ENCODE peak calls at places on chromosomes 1 and 21, in four cellular contexts. R is K562, N is GM12878, V is HepG2. X is an unnamed sample.

GRCh38 chr1:96971439-96971838 is 249.9 kb downstream of the PTBP2 start:
- DNase-seq in R (no peak), N (no peak), V (no peak), X (no peak)

GRCh38 chr1:224683981-224684380 is 67.9 kb downstream of the CNIH3 start:
- DNase-seq in R (no peak), N (no peak), V (no peak), X (no peak)

GRCh38 chr1:24564695-24565094 is 8.8 kb downstream of the NCMAP start:
- DNase-seq in R (no peak), N (no peak), V (no peak), X (no peak)

GRCh38 chr1:208007938-208008342 is 97.0 kb upstream of the CD34 start:
- DNase-seq in R (no peak), N (no peak), V (no peak), X (no peak)

GRCh38 chr1:94820918-94821317 is 761 bp downstream of the SLC44A3 start:
- DNase-seq in R (no peak), N (no peak), V (no peak), X (no peak)

GRCh38 chr1:209584186-209584776 is 767 bp downstream of the CAMK1G start:
- DNase-seq in R (no peak), N (no peak), V (no peak), X (no peak)

GRCh38 chr1:164560076-164560475 is 1.1 kb downstream of the PBX1 start:
- DNase-seq in R (no peak), N (no peak), V (no peak), X (no peak)

GRCh38 chr1:912740-913301 is 10.9 kb upstream of the SAMD11 start:
- DNase-seq in R (no peak), N (no peak), V (peak), X (peak)

GRCh38 chr1:9422321-9422720 is 116.9 kb upstream of the SLC25A33 start:
- DNase-seq in R (no peak), N (no peak), V (no peak), X (no peak)

GRCh38 chr1:13617108-13617507 is 33.5 kb downstream of the PDPN start:
- DNase-seq in R (no peak), N (no peak), V (no peak), X (no peak)

GRCh38 chr1:104468282-104468681 is 718.6 kb downstream of the AMY1C start:
- DNase-seq in R (no peak), N (no peak), V (peak), X (no peak)

GRCh38 chr1:221392453-221392852 is 349.4 kb downstream of the DUSP10 start:
- DNase-seq in R (no peak), N (no peak), V (no peak), X (no peak)

GRCh38 chr1:208387908-208388756 is 143.9 kb upstream of the PLXNA2 start:
- DNase-seq in R (no peak), N (no peak), V (no peak), X (no peak)

GRCh38 chr1:75768021-75768420 is 18.0 kb upstream of the RABGGTB start:
- DNase-seq in R (no peak), N (no peak), V (no peak), X (no peak)

GRCh38 chr21:33042812-33043211 is 17.1 kb downstream of the OLIG2 start:
- DNase-seq in R (no peak), N (no peak), V (no peak), X (no peak)

GRCh38 chr1:120179420-120180348 is 3.4 kb upstream of the SEC22B start:
- DNase-seq in R (peak), N (no peak), V (no peak), X (peak)

GRCh38 chr21:46182548-46183336 is 1.5 kb downstream of the SPATC1L start:
- DNase-seq in R (peak), N (no peak), V (no peak), X (no peak)

GRCh38 chr21:46130721-46131720 is 24.4 kb downstream of the FTCD start:
- DNase-seq in R (no peak), N (no peak), V (no peak), X (no peak)

GRCh38 chr21:41830764-41831452 is 48.2 kb downstream of the PRDM15 start:
- DNase-seq in R (no peak), N (no peak), V (no peak), X (no peak)

GRCh38 chr1:160064746-160065145 is 5.2 kb downstream of the KCNJ10 start:
- DNase-seq in R (no peak), N (no peak), V (no peak), X (no peak)

GRCh38 chr1:12097321-12097720 is 34.2 kb downstream of the TNFRSF8 start:
- DNase-seq in R (no peak), N (no peak), V (no peak), X (no peak)

GRCh38 chr21:35426897-35427296 is 377.8 kb upstream of the RUNX1 start:
- DNase-seq in R (no peak), N (no peak), V (no peak), X (no peak)
- TF ChIP-seq MAX in R (no peak), N (no peak), V (no peak), X (no peak)

GRCh38 chr1:62725981-62726588 is 37.9 kb upstream of the DOCK7 start:
- DNase-seq in R (no peak), N (no peak), V (no peak), X (no peak)
- TF ChIP-seq SP1 in R (no peak), N (no peak), V (no peak), X (no peak)

GRCh38 chr1:68221001-68221970 is 11.0 kb downstream of the WLS start:
- DNase-seq in R (no peak), N (no peak), V (no peak), X (no peak)

GRCh38 chr1:68218485-68218884 is 13.8 kb downstream of the WLS start:
- DNase-seq in R (no peak), N (no peak), V (no peak), X (peak)

GRCh38 chr1:68223714-68224113 is 8.6 kb downstream of the WLS start:
- DNase-seq in R (no peak), N (no peak), V (no peak), X (no peak)

GRCh38 chr1:68220420-68220819 is 11.9 kb downstream of the WLS start:
- DNase-seq in R (no peak), N (no peak), V (no peak), X (no peak)

GRCh38 chr1:68221971-68222355 is 10.4 kb downstream of the WLS start:
- DNase-seq in R (no peak), N (no peak), V (no peak), X (no peak)
- TF ChIP-seq CBFB in R (no peak), N (no peak), V (no peak), X (no peak)

GRCh38 chr1:216750031-216750627 is 26.9 kb upstream of the ESRRG start:
- DNase-seq in R (no peak), N (no peak), V (peak), X (peak)
- TF ChIP-seq MAX in R (no peak), N (no peak), V (no peak), X (no peak)

GRCh38 chr1:166865931-166866330 is 10.1 kb downstream of the TADA1 start:
- DNase-seq in R (no peak), N (no peak), V (no peak), X (no peak)
- TF ChIP-seq SP1 in R (no peak), N (no peak), V (no peak), X (no peak)

GRCh38 chr1:226656601-226657277 is 82.3 kb downstream of the ITPKB start:
- DNase-seq in R (no peak), N (no peak), V (no peak), X (no peak)

GRCh38 chr1:226657788-226658537 is 81.1 kb downstream of the ITPKB start:
- DNase-seq in R (no peak), N (no peak), V (no peak), X (no peak)

GRCh38 chr1:226659641-226660040 is 79.4 kb downstream of the ITPKB start:
- DNase-seq in R (no peak), N (no peak), V (no peak), X (no peak)

GRCh38 chr1:226659136-226659535 is 79.9 kb downstream of the ITPKB start:
- DNase-seq in R (no peak), N (no peak), V (no peak), X (no peak)

GRCh38 chr1:226658538-226659125 is 80.5 kb downstream of the ITPKB start:
- DNase-seq in R (no peak), N (no peak), V (no peak), X (no peak)
- TF ChIP-seq CBFB in R (no peak), N (no peak), V (no peak), X (no peak)

GRCh38 chr1:101816262-101816661 is 180.5 kb downstream of the OLFM3 start:
- DNase-seq in R (no peak), N (no peak), V (no peak), X (no peak)
- TF ChIP-seq MAX in R (no peak), N (no peak), V (no peak), X (no peak)

GRCh38 chr1:231957361-231957760 is 330.8 kb downstream of the DISC1 start:
- DNase-seq in R (no peak), N (no peak), V (no peak), X (no peak)

GRCh38 chr1:231954751-231955150 is 328.2 kb downstream of the DISC1 start:
- DNase-seq in R (no peak), N (no peak), V (no peak), X (no peak)

GRCh38 chr1:231958448-231958847 is 331.9 kb downstream of the DISC1 start:
- DNase-seq in R (no peak), N (no peak), V (no peak), X (no peak)

GRCh38 chr1:231962636-231963035 is 336.0 kb downstream of the DISC1 start:
- DNase-seq in R (no peak), N (no peak), V (no peak), X (no peak)

GRCh38 chr1:231959225-231959884 is 332.8 kb downstream of the DISC1 start:
- DNase-seq in R (no peak), N (no peak), V (no peak), X (no peak)
- TF ChIP-seq SP1 in R (no peak), N (no peak), V (no peak), X (no peak)

GRCh38 chr1:55033215-55033614 is 6.1 kb upstream of the PCSK9 start:
- DNase-seq in R (no peak), N (no peak), V (no peak), X (no peak)

GRCh38 chr1:55038552-55038838 is 853 bp upstream of the PCSK9 start:
- DNase-seq in R (no peak), N (no peak), V (peak), X (no peak)

GRCh38 chr1:55034476-55035133 is 4.7 kb upstream of the PCSK9 start:
- DNase-seq in R (no peak), N (no peak), V (no peak), X (no peak)

GRCh38 chr1:55037733-55038551 is 1.4 kb upstream of the PCSK9 start:
- DNase-seq in R (no peak), N (no peak), V (no peak), X (no peak)

DNA sequence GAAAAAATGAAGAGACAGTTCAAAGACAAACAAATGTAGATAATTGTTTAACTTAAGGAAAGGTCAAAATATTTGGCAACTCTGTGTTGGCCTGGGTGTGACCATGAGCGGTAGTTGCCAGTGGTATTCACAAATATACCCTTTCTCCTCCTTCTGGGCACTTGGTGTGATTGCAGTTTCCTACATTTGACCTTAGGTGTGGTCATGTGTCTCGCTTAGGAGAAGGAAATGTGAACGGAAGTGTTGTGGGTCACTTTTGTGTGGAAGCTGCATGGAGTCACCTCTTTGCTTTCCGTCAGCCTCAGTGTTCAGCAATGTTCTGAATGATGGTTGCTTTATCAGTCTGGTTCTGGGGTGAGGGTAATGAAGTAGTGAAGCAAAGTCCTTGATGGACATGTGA is 3.4 kb upstream of the PCSK9 start:
- DNase-seq in R (peak), N (no peak), V (peak), X (no peak)
- TF ChIP-seq CBFB in R (no peak), N (no peak), V (no peak), X (no peak)